ENCODE peak calls at places on chromosomes 13 and 19, in six cellular contexts. Q, G, M, W, H and U are unnamed samples. For H3K27me3, the result is how much of the 10 kb centered on the place peaks cover.

GRCh38 chr19:50190439-50190891 is 13.0 kb upstream of the MYH14 start:
- DNase-seq in Q (no peak), G (no peak), M (no peak), W (no peak), H (no peak), U (no peak)

GRCh38 chr19:41821003-41821735 is 23.3 kb downstream of the LYPD4 start:
- DNase-seq in Q (no peak), G (no peak), M (peak), W (no peak), H (peak), U (no peak)

GRCh38 chr13:49351871-49352270 is 92.0 kb downstream of the CAB39L start:
- DNase-seq in Q (no peak), G (no peak), M (no peak), W (no peak), H (peak), U (no peak)

GRCh38 chr13:57716295-57716694 is 84.8 kb downstream of the PCDH17 start:
- DNase-seq in Q (no peak), G (no peak), M (no peak), W (no peak), H (peak), U (no peak)

GRCh38 chr19:3855321-3855720 is 13.5 kb downstream of the ZFR2 start:
- DNase-seq in Q (no peak), G (no peak), M (no peak), W (no peak), H (no peak), U (no peak)

GRCh38 chr13:98650376-98651107 is 73.6 kb upstream of the STK24 start:
- DNase-seq in Q (no peak), G (no peak), M (no peak), W (no peak), H (peak), U (peak)

GRCh38 chr13:91482427-91482826 is 84.0 kb downstream of the GPC5 start:
- DNase-seq in Q (no peak), G (no peak), M (no peak), W (no peak), H (no peak), U (no peak)

GRCh38 chr13:74883834-74884233 is 598.1 kb downstream of the TBC1D4 start:
- DNase-seq in Q (no peak), G (no peak), M (no peak), W (no peak), H (no peak), U (no peak)

GRCh38 chr19:50909240-50910070 is 1.7 kb downstream of the KLK4 start:
- DNase-seq in Q (no peak), G (peak), M (no peak), W (no peak), H (peak), U (no peak)

GRCh38 chr13:113405481-113406300 is 41.8 kb upstream of the GRTP1 start:
- DNase-seq in Q (peak), G (no peak), M (no peak), W (peak), H (no peak), U (no peak)

GRCh38 chr19:9819590-9819898 is 665 bp upstream of the FBXL12 start:
- DNase-seq in Q (no peak), G (no peak), M (no peak), W (no peak), H (no peak), U (no peak)

GRCh38 chr19:16886305-16886880 is 2.4 kb upstream of the F2RL3 start:
- DNase-seq in Q (no peak), G (peak), M (no peak), W (peak), H (peak), U (no peak)

GRCh38 chr13:84962849-84963248 is 836.4 kb downstream of the SLITRK6 start:
- DNase-seq in Q (no peak), G (no peak), M (no peak), W (no peak), H (no peak), U (no peak)

GRCh38 chr13:51799261-51799660 is 4.7 kb downstream of the DHRS12 start:
- DNase-seq in Q (no peak), G (no peak), M (no peak), W (no peak), H (no peak), U (no peak)

GRCh38 chr13:79782541-79783216 is 301.7 kb downstream of the NDFIP2 start:
- DNase-seq in Q (peak), G (no peak), M (no peak), W (peak), H (peak), U (no peak)

GRCh38 chr19:21585491-21585890 is 80.1 kb downstream of the ZNF429 start:
- DNase-seq in Q (no peak), G (no peak), M (no peak), W (no peak), H (no peak), U (no peak)

GRCh38 chr13:41668130-41668757 is 210.9 kb downstream of the RGCC start:
- DNase-seq in Q (no peak), G (peak), M (peak), W (peak), H (peak), U (peak)

GRCh38 chr19:40982594-40983101 is 8.4 kb upstream of the CYP2B6 start:
- DNase-seq in Q (no peak), G (no peak), M (no peak), W (no peak), H (peak), U (no peak)

GRCh38 chr13:85693889-85694511 is 105.2 kb downstream of the SLITRK6 start:
- DNase-seq in Q (no peak), G (no peak), M (no peak), W (no peak), H (peak), U (no peak)

GRCh38 chr13:23667750-23668149 is 97.5 kb downstream of the TNFRSF19 start:
- DNase-seq in Q (no peak), G (no peak), M (no peak), W (no peak), H (no peak), U (no peak)

GRCh38 chr13:29159871-29160270 is 339.7 kb downstream of the MTUS2 start:
- DNase-seq in Q (no peak), G (no peak), M (no peak), W (no peak), H (no peak), U (no peak)

DNA sequence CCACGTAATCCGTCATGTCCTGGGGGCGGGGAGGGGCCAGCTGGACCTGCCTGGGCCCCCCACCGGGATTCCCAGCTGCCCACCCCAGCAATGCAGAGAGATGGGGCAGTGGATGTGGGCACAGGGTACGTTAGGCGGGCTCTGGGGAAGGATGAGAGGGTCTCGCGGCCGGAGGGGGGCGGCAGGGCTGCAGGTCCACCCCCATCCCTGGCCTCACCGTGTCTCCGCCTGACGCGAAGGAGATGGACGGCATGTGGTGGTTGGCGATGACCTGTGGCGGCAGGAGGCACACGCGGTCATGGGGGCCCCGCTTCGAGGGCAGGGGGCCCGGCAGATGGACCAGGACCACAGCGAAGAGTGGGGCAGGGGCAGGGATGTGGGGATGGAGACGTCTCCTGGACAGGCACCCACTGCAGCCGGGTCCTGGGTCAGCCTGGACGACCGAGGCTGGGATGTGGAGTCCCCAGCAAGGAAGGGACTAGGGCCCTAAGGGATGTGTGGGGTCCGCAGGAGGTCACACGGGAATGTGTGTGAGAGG is 24.4 kb downstream of the SHC2 start:
- DNase-seq in Q (no peak), G (no peak), M (no peak), W (no peak), H (no peak), U (no peak)
- H3K4me3 ChIP-seq in Q (no peak), G (no peak), M (no peak), W (no peak), H (no peak), U (no peak)

DNA sequence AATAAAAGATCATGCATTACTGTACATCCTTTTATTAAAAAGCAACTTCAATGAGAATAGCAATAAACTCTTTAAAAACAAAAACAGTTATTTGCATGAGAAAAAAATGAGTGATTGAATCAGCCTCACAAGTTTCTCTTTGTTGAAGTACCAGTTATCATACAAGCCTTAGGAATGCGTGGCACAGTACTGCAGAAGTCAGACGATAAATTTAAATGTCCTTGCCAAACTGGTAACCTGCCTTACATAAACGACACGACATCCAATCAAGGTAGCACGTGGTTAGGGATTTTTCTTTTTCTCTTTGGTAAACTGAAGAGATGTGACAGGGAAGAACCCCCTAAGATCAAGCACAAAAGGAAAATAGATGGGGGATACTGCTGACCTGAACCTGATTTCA is 251.0 kb downstream of the KLF12 start:
- DNase-seq in Q (no peak), G (no peak), M (no peak), W (no peak), H (no peak), U (no peak)
- H3K27me3 ChIP-seq in Q (under half), G (under half), M (under half), W (under half), H (under half), U (under half)

GRCh38 chr19:55609326-55609725 is 3.9 kb downstream of the ZNF865 start:
- DNase-seq in Q (no peak), G (no peak), M (no peak), W (no peak), H (no peak), U (no peak)

GRCh38 chr19:55605637-55606470 is at the start of gene ZNF865:
- DNase-seq in Q (no peak), G (peak), M (peak), W (peak), H (peak), U (peak)

GRCh38 chr19:55605207-55605636 is 225 bp upstream of the ZNF865 start:
- DNase-seq in Q (peak), G (peak), M (peak), W (peak), H (peak), U (peak)

GRCh38 chr19:55606471-55606787 is 982 bp downstream of the ZNF865 start:
- DNase-seq in Q (no peak), G (no peak), M (no peak), W (no peak), H (no peak), U (no peak)

GRCh38 chr19:55606817-55607216 is 1.4 kb downstream of the ZNF865 start:
- DNase-seq in Q (no peak), G (no peak), M (no peak), W (no peak), H (no peak), U (no peak)
- H3K4me3 ChIP-seq in Q (peak), G (no peak), M (no peak), W (peak), H (no peak), U (peak)

GRCh38 chr13:20195846-20196245 is 3.1 kb upstream of the GJB2 start:
- DNase-seq in Q (no peak), G (no peak), M (no peak), W (no peak), H (peak), U (no peak)
- H3K27me3 ChIP-seq in Q (under half), G (under half), M (half or more), W (half or more), H (under half), U (half or more)

DNA sequence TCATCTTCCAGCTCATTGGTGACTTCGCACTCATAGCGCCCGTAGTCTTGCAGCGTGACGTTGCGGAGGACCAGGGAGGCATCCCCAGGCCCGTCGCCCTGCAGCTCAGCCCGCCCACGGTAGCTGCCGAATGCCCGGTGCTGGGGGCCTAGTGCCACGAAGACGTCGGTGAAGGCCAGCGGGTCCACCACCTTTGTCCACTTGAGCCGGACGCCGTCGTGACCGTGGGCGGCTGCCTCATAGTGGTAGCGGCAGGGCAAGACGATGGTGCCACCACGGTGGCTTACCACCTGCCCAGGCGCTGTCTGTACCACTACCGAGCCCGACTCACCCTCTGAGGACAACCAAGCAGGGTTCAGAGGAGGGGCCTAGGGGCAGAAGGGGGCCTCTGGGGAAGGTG is 12.3 kb downstream of the TM6SF2 start:
- DNase-seq in Q (no peak), G (no peak), M (no peak), W (no peak), H (no peak), U (no peak)
- H3K4me3 ChIP-seq in Q (no peak), G (no peak), M (no peak), W (no peak), H (no peak), U (no peak)

GRCh38 chr19:12884926-12885748 is 1.9 kb downstream of the KLF1 start:
- DNase-seq in Q (no peak), G (no peak), M (peak), W (peak), H (peak), U (no peak)
- H3K27me3 ChIP-seq in Q (under half), G (under half), M (under half), W (under half), H (under half), U (under half)

GRCh38 chr13:20703785-20704458 is 423 bp downstream of the IL17D start:
- DNase-seq in Q (no peak), G (peak), M (peak), W (peak), H (peak), U (peak)

GRCh38 chr13:20700288-20700687 is 3.2 kb upstream of the IL17D start:
- DNase-seq in Q (no peak), G (no peak), M (no peak), W (no peak), H (no peak), U (no peak)

GRCh38 chr13:20704459-20705069 is 1.1 kb downstream of the IL17D start:
- DNase-seq in Q (no peak), G (no peak), M (no peak), W (no peak), H (no peak), U (no peak)

GRCh38 chr13:20702945-20703784 is at the start of gene IL17D:
- DNase-seq in Q (no peak), G (no peak), M (peak), W (no peak), H (no peak), U (peak)

GRCh38 chr13:20702530-20702929 is 969 bp upstream of the IL17D start:
- DNase-seq in Q (no peak), G (no peak), M (no peak), W (no peak), H (peak), U (no peak)
- H3K4me3 ChIP-seq in Q (peak), G (peak), M (peak), W (peak), H (peak), U (peak)

GRCh38 chr13:109366521-109366920 is 419.9 kb downstream of the IRS2 start:
- DNase-seq in Q (no peak), G (no peak), M (no peak), W (no peak), H (no peak), U (peak)

GRCh38 chr13:109368230-109368629 is 418.2 kb downstream of the IRS2 start:
- DNase-seq in Q (no peak), G (no peak), M (no peak), W (no peak), H (no peak), U (no peak)

GRCh38 chr13:109370486-109370885 is 415.9 kb downstream of the IRS2 start:
- DNase-seq in Q (no peak), G (no peak), M (no peak), W (no peak), H (no peak), U (no peak)

GRCh38 chr13:109371066-109371465 is 415.3 kb downstream of the IRS2 start:
- DNase-seq in Q (no peak), G (no peak), M (no peak), W (no peak), H (no peak), U (no peak)

DNA sequence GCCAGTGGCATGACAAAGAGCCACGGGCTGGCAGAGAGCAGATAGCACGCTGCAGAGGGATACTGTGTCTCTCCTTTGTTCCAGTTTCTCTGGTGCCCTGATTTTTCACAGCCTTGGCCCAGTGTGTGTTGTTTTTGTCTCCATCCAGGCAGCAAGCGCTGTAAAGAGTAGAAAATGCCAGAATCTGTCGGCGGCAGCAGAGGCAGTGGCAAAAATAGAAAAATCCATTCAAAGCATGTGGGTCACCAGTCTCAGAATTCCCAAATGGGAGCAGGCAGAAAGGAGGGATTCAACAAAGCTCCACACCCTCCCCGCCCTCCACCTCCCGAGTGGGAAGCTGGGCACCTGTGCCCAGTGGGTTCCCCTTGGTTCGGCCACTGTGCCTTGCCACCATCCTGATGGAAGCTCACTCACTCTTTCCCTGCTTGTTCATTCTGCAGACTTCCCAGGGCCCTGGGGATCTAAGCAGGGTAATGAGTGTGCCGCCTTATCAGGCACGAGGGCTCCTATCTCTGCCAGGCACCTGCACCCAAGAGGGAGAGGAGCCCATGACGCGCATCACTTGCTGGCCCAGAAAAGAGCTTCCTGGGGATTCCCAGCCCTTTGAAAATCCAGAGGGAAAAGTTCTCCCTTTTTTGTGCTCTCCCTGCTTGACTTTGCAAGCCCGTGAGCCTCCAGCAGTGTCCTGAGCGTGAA is 416.9 kb downstream of the IRS2 start:
- DNase-seq in Q (no peak), G (no peak), M (no peak), W (no peak), H (no peak), U (no peak)
- H3K27me3 ChIP-seq in Q (under half), G (under half), M (under half), W (under half), H (under half), U (under half)